ENCODE peak calls at places on chromosomes 3 and 15, in five cellular contexts. I, S, Y, M and Q are unnamed samples.

GRCh38 chr15:40427188-40427587 is 13.6 kb upstream of the BAHD1 start:
- DNase-seq in S (no peak), M (no peak), I (no peak), Y (no peak), Q (no peak)

GRCh38 chr15:90232941-90233700 is 620 bp downstream of the CIB1 start:
- DNase-seq in I (peak; percentile 46), M (peak; percentile 91), Y (no peak), S (peak; percentile 24), Q (peak; percentile 48)

GRCh38 chr15:78732634-78733033 is 78.6 kb downstream of the ADAMTS7 start:
- DNase-seq in S (no peak), Y (no peak), M (no peak), I (no peak), Q (no peak)

GRCh38 chr3:123067689-123068226 is 933 bp downstream of the PDIA5 start:
- DNase-seq in M (no peak), I (no peak), Y (peak; percentile 72), S (no peak), Q (no peak)

GRCh38 chr15:30885814-30886213 is 17.9 kb upstream of the FAN1 start:
- DNase-seq in S (no peak), M (no peak), Y (no peak), I (peak; percentile 19), Q (no peak)

GRCh38 chr3:165640970-165641369 is 196.3 kb downstream of the BCHE start:
- DNase-seq in S (no peak), M (no peak), Y (no peak), I (no peak), Q (no peak)

GRCh38 chr15:25933456-25934158 is 70.5 kb upstream of the ATP10A start:
- DNase-seq in I (peak; percentile 83), S (peak; percentile 47), Y (peak; percentile 76), M (peak; percentile 67), Q (peak; percentile 81)

GRCh38 chr3:128235207-128235933 is 82.1 kb downstream of the EEFSEC start:
- DNase-seq in Y (no peak), M (no peak), I (no peak), S (no peak), Q (no peak)

GRCh38 chr3:141972394-141972793 is 96.0 kb downstream of the ATP1B3 start:
- DNase-seq in M (no peak), Y (no peak), S (no peak), I (no peak), Q (no peak)

GRCh38 chr3:186081678-186082077 is 27.2 kb downstream of the ETV5 start:
- DNase-seq in I (no peak), M (no peak), S (no peak), Y (no peak), Q (no peak)